ENCODE peak calls at places on chromosome 6, in seven cellular contexts. F is IMR-90, I is neuronal stem cell, C is H9, Z is mesendoderm, R is H1, N is trophoblast cell. V is an unnamed sample.

GRCh38 chr6:131844243-131844841 is 36.5 kb downstream of the ENPP1 start:
- DNase-seq in F (peak; percentile 83), I (no peak), C (no peak), Z (no peak), R (no peak), N (no peak), V (peak; percentile 65)

GRCh38 chr6:118660218-118660569 is 8.8 kb upstream of the CEP85L start:
- DNase-seq in F (no peak), I (no peak), C (no peak), Z (no peak), R (no peak), N (no peak), V (peak; percentile 32)

GRCh38 chr6:35675871-35676459 is 12.8 kb downstream of the FKBP5 start:
- DNase-seq in F (no peak), I (no peak), C (no peak), Z (no peak), R (no peak), N (no peak), V (no peak)

GRCh38 chr6:7912024-7912423 is 1.4 kb upstream of the TXNDC5 start:
- DNase-seq in F (no peak), I (no peak), C (no peak), Z (no peak), R (no peak), N (no peak), V (peak; percentile 4)

GRCh38 chr6:119856136-119856535 is 506.6 kb upstream of the MAN1A1 start:
- DNase-seq in F (no peak), I (no peak), C (no peak), Z (no peak), R (no peak), N (no peak), V (peak; percentile 9)

GRCh38 chr6:85484941-85485340 is 35.1 kb downstream of the NT5E start:
- DNase-seq in F (no peak), I (no peak), C (no peak), Z (no peak), R (no peak), N (peak; percentile 30), V (no peak)

GRCh38 chr6:149235130-149235561 is 82.4 kb upstream of the TAB2 start:
- DNase-seq in F (peak; percentile 90), I (no peak), C (no peak), Z (no peak), R (no peak), N (no peak), V (peak; percentile 73)

GRCh38 chr6:129340983-129341382 is 369.0 kb downstream of the ARHGAP18 start:
- DNase-seq in F (peak; percentile 96), I (no peak), C (no peak), Z (no peak), R (no peak), N (no peak), V (peak; percentile 57)

GRCh38 chr6:90413867-90414266 is 117.2 kb upstream of the BACH2 start:
- DNase-seq in F (peak; percentile 12), I (no peak), C (peak; percentile 68), Z (peak; percentile 88), R (peak; percentile 58), N (no peak), V (peak; percentile 24)

GRCh38 chr6:77361018-77361417 is 102.3 kb downstream of the HTR1B start:
- DNase-seq in F (no peak), I (no peak), C (no peak), Z (no peak), R (no peak), N (no peak), V (no peak)

GRCh38 chr6:30759575-30760239 is 15.4 kb upstream of the IER3 start:
- DNase-seq in F (peak; percentile 98), I (no peak), C (no peak), Z (peak; percentile 96), R (no peak), N (peak; percentile 86), V (peak; percentile 97)

GRCh38 chr6:30761791-30762429 is 17.6 kb upstream of the IER3 start:
- DNase-seq in F (no peak), I (no peak), C (no peak), Z (no peak), R (no peak), N (no peak), V (no peak)

GRCh38 chr6:30760537-30760936 is 16.2 kb upstream of the IER3 start:
- DNase-seq in F (no peak), I (no peak), C (no peak), Z (no peak), R (no peak), N (no peak), V (no peak)

GRCh38 chr6:30754631-30755030 is 10.3 kb upstream of the IER3 start:
- DNase-seq in F (peak; percentile 76), I (no peak), C (no peak), Z (no peak), R (no peak), N (no peak), V (peak; percentile 21)

DNA sequence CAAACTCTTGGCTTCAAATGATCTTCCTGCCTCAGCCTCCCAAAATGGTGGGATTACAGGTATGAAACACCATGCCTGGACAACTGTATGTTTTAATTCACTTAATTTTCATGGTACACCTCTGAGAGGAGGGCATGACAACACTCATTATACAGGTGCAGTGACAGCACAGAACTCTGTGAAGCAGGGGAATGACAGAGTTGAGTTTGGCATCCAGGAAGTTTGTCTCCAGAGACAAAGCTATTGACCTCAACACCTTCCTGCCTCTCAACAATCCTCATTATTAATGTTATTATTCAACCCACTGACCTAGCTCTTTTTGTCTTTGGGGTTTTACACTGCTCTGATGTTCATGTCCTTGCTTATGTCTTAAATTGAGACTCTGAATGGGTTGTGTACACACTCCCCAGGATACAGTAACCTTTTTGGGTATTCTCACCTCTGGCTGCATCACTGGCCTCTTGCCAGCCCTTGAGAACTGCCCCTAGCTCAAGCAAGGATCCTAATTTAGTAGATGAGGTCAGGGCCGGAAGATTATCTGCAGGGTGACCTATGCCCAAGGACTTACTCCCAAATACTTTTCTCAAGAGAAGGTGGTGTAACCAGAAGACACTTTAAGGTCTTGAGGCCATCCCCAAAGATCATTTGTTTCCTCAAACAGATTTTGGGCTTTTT is 13.1 kb upstream of the IER3 start:
- DNase-seq in F (no peak), I (no peak), C (no peak), Z (no peak), R (no peak), N (no peak), V (no peak)
- H3K18ac ChIP-seq in F (peak overlapping the region; percentile 89), I (no peak overlapping the region), C (no peak overlapping the region), Z (peak overlapping the region; percentile 76), R (no peak overlapping the region), N (no peak overlapping the region), V (peak overlapping the region; percentile 76)

GRCh38 chr6:25896252-25896651 is 22.2 kb upstream of the SLC17A3 start:
- DNase-seq in F (no peak), I (no peak), C (no peak), Z (no peak), R (no peak), N (no peak), V (no peak)

GRCh38 chr6:25899123-25899522 is 25.1 kb upstream of the SLC17A3 start:
- DNase-seq in F (no peak), I (peak; percentile 17), C (no peak), Z (peak; percentile 86), R (no peak), N (peak; percentile 34), V (no peak)

GRCh38 chr6:25899580-25900408 is 25.8 kb upstream of the SLC17A3 start:
- DNase-seq in F (no peak), I (no peak), C (no peak), Z (no peak), R (no peak), N (no peak), V (peak; percentile 15)

GRCh38 chr6:25900843-25901242 is 26.8 kb upstream of the SLC17A3 start:
- DNase-seq in F (no peak), I (no peak), C (no peak), Z (no peak), R (no peak), N (no peak), V (no peak)

DNA sequence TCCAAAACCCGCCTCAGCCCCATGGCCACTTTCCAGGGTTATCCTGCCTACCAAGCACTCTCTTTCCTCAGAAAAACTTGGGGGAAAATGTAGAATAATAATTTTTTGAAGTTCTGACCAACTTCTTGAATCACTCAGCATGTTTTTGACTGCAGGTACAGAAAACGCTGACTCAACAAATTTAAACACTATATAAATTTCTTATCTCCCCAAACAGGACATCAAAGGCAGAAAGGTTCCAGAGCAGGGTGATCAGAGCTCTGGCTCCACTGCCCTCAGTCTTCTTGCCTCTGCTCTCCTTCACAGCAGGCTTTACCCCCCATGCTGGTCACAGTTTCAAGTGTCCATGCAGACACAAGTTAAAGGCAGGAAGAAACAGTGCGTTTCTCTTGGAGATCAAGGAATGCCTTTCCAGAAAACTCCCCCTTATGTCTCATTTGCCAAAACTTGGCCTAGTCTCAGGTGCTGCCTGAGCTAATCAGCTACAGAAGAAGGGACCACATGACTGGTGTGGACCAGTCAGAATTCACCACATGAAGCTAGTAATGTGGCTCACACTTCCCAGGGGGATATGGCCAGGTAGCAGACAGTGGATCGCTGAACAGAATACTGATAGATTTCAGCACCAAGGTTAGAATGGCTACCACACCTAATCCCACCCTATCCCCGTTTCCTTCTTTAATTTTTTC is 24.4 kb upstream of the SLC17A3 start:
- DNase-seq in F (no peak), I (no peak), C (peak; percentile 41), Z (peak; percentile 70), R (no peak), N (no peak), V (no peak)
- H3K18ac ChIP-seq in F (no peak overlapping the region), I (peak overlapping the region; percentile 35), C (peak overlapping the region; percentile 12), Z (peak overlapping the region; percentile 57), R (peak overlapping the region; percentile 52), N (no peak overlapping the region), V (no peak overlapping the region)

GRCh38 chr6:30857537-30857936 is 26.8 kb upstream of the DDR1 start:
- DNase-seq in F (no peak), I (no peak), C (no peak), Z (no peak), R (no peak), N (no peak), V (no peak)
- H3K18ac ChIP-seq in F (no peak overlapping the region), I (no peak overlapping the region), C (no peak overlapping the region), Z (no peak overlapping the region), R (no peak overlapping the region), N (no peak overlapping the region), V (no peak overlapping the region)

DNA sequence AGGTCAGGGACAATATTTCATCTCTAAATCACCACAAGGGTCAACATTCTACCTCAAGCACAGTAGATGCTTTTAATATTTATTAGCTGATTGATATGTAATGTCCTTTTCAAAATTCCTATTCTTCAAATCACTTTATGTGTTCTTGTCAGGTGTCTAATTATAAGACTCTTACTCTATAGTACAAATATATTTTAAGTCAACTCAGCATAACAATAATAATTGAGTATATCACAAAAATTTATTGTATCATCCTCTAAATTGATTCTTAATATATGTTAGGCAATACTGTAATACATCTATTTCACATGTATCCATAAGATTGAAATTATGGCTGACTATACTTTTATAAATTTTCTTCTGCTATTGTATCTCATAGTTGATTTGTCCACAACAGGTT is 423.9 kb downstream of the PKHD1 start:
- DNase-seq in F (no peak), I (no peak), C (no peak), Z (no peak), R (no peak), N (no peak), V (no peak)
- H3K18ac ChIP-seq in F (no peak overlapping the region), I (no peak overlapping the region), C (no peak overlapping the region), Z (no peak overlapping the region), R (no peak overlapping the region), N (no peak overlapping the region), V (no peak overlapping the region)

GRCh38 chr6:15677822-15678221 is 15.0 kb upstream of the DTNBP1 start:
- DNase-seq in F (no peak), I (no peak), C (no peak), Z (no peak), R (no peak), N (no peak), V (no peak)
- H3K18ac ChIP-seq in F (no peak overlapping the region), I (no peak overlapping the region), C (no peak overlapping the region), Z (no peak overlapping the region), R (no peak overlapping the region), N (no peak overlapping the region), V (no peak overlapping the region)